ENCODE peak calls at places on chromosomes 13 and 19, in seven cellular contexts. Q is breast epithelium, S is pancreas, F is tibial artery, D is mucosa of descending colon, T is lung, Y is IMR-90. G is an unnamed sample.

GRCh38 chr13:110519506-110519905 is 42.0 kb downstream of the RAB20 start:
- DNase-seq in Q (no peak), S (no peak), F (no peak), D (no peak), T (no peak), Y (no peak), G (no peak)

GRCh38 chr19:56111601-56112312 is 9.3 kb downstream of the ZNF787 start:
- DNase-seq in Q (no peak), S (peak; percentile 43), F (no peak), D (peak; percentile 74), T (peak; percentile 62), Y (no peak), G (peak; percentile 70)

GRCh38 chr19:18074192-18074591 is 12.5 kb downstream of the IL12RB1 start:
- DNase-seq in Q (no peak), S (no peak), F (no peak), D (no peak), T (no peak), Y (no peak), G (no peak)

GRCh38 chr13:102729560-102730275 is 34.9 kb upstream of the METTL21C start:
- DNase-seq in Q (no peak), S (no peak), F (no peak), D (no peak), T (no peak), Y (peak; percentile 78), G (no peak)

GRCh38 chr19:45505151-45505995 is 1.9 kb upstream of the VASP start:
- DNase-seq in Q (no peak), S (no peak), F (no peak), D (no peak), T (no peak), Y (peak; percentile 58), G (no peak)

GRCh38 chr19:3479177-3479818 is 1.0 kb downstream of the SMIM24 start:
- DNase-seq in Q (no peak), S (no peak), F (peak; percentile 19), D (peak; percentile 63), T (no peak), Y (no peak), G (peak; percentile 35)

GRCh38 chr19:5038631-5039271 is 69.8 kb downstream of the KDM4B start:
- DNase-seq in Q (no peak), S (no peak), F (no peak), D (peak; percentile 23), T (no peak), Y (peak; percentile 24), G (no peak)

GRCh38 chr19:8108560-8109445 is 40.6 kb downstream of the FBN3 start:
- DNase-seq in Q (no peak), S (no peak), F (no peak), D (no peak), T (no peak), Y (no peak), G (no peak)

GRCh38 chr19:13974073-13974472 is 21.8 kb downstream of the DCAF15 start:
- DNase-seq in Q (peak; percentile 81), S (no peak), F (no peak), D (peak; percentile 68), T (no peak), Y (no peak), G (no peak)

GRCh38 chr19:47446534-47447469 is 24.9 kb downstream of the SLC8A2 start:
- DNase-seq in Q (no peak), S (no peak), F (no peak), D (peak; percentile 39), T (peak; percentile 35), Y (no peak), G (no peak)

GRCh38 chr13:23377603-23378002 is 55.9 kb downstream of the SACS start:
- DNase-seq in Q (no peak), S (no peak), F (no peak), D (no peak), T (no peak), Y (no peak), G (no peak)

GRCh38 chr19:56875717-56876116 is 35.2 kb upstream of the PEG3 start:
- DNase-seq in Q (no peak), S (no peak), F (no peak), D (no peak), T (no peak), Y (no peak), G (no peak)

GRCh38 chr13:99988469-99989375 is 7.1 kb downstream of the ZIC2 start:
- DNase-seq in Q (no peak), S (no peak), F (no peak), D (no peak), T (no peak), Y (no peak), G (no peak)

GRCh38 chr19:7303470-7303869 is 9.3 kb upstream of the INSR start:
- DNase-seq in Q (no peak), S (no peak), F (no peak), D (no peak), T (no peak), Y (no peak), G (no peak)

GRCh38 chr19:48637948-48638830 is 1.0 kb upstream of the DBP start:
- DNase-seq in Q (peak; percentile 91), S (peak; percentile 85), F (peak; percentile 87), D (peak; percentile 86), T (peak; percentile 85), Y (peak; percentile 96), G (peak; percentile 77)

GRCh38 chr19:18878858-18879578 is 16.9 kb downstream of the CERS1 start:
- DNase-seq in Q (no peak), S (no peak), F (no peak), D (no peak), T (no peak), Y (no peak), G (no peak)

GRCh38 chr13:80235131-80235530 is 105.8 kb downstream of the SPRY2 start:
- DNase-seq in Q (no peak), S (no peak), F (no peak), D (peak; percentile 19), T (no peak), Y (no peak), G (no peak)

GRCh38 chr13:46721054-46721453 is 75.9 kb downstream of the ESD start:
- DNase-seq in Q (no peak), S (no peak), F (peak; percentile 38), D (peak; percentile 68), T (no peak), Y (peak; percentile 53), G (peak; percentile 31)

GRCh38 chr19:48393559-48394330 is at the start of gene GRIN2D:
- DNase-seq in Q (no peak), S (peak; percentile 45), F (no peak), D (no peak), T (no peak), Y (peak; percentile 33), G (peak; percentile 34)

GRCh38 chr13:23960566-23961156 is 63.4 kb upstream of the C1QTNF9B start:
- DNase-seq in Q (no peak), S (no peak), F (no peak), D (peak; percentile 71), T (no peak), Y (peak; percentile 60), G (no peak)

GRCh38 chr19:46383171-46383815 is 30.1 kb downstream of the CCDC8 start:
- DNase-seq in Q (no peak), S (no peak), F (no peak), D (no peak), T (no peak), Y (no peak), G (no peak)

GRCh38 chr19:30662211-30662861 is 290.2 kb downstream of the ZNF536 start:
- DNase-seq in Q (no peak), S (peak; percentile 45), F (peak; percentile 42), D (peak; percentile 15), T (no peak), Y (no peak), G (no peak)

GRCh38 chr19:6424190-6424938 is at the start of gene KHSRP:
- DNase-seq in Q (no peak), S (peak; percentile 61), F (no peak), D (no peak), T (no peak), Y (no peak), G (peak; percentile 33)

GRCh38 chr19:53190253-53190652 is 2.9 kb downstream of the ZNF665 start:
- DNase-seq in Q (no peak), S (no peak), F (no peak), D (no peak), T (no peak), Y (no peak), G (no peak)

GRCh38 chr13:69324109-69324886 is 783.3 kb upstream of the ATXN8OS start:
- DNase-seq in Q (no peak), S (no peak), F (no peak), D (no peak), T (no peak), Y (no peak), G (no peak)
- TF ChIP-seq CTCF in Q (no peak), S (no peak), F (no peak), D (no peak), T (no peak), Y (no peak), G (no peak)

GRCh38 chr19:58278156-58279041 is at the start of gene ZNF8:
- DNase-seq in Q (peak; percentile 93), S (peak; percentile 97), F (peak; percentile 96), D (peak; percentile 98), T (peak; percentile 97), Y (peak; percentile 98), G (peak; percentile 93)
- TF ChIP-seq CTCF in Q (no peak), S (no peak), F (no peak), D (no peak), T (no peak), Y (no peak), G (no peak)

GRCh38 chr19:51108805-51109146 is 567 bp upstream of the CTU1 start:
- DNase-seq in Q (no peak), S (no peak), F (no peak), D (no peak), T (no peak), Y (no peak), G (no peak)
- TF ChIP-seq CTCF in Q (peak; percentile 19), S (no peak), F (no peak), D (no peak), T (no peak), Y (no peak), G (no peak)

GRCh38 chr19:38473201-38473600 is 39.7 kb downstream of the RYR1 start:
- DNase-seq in Q (no peak), S (no peak), F (no peak), D (no peak), T (no peak), Y (no peak), G (no peak)

GRCh38 chr19:38482496-38482895 is 49.0 kb downstream of the RYR1 start:
- DNase-seq in Q (no peak), S (no peak), F (no peak), D (no peak), T (no peak), Y (no peak), G (no peak)

GRCh38 chr19:38475176-38475575 is 41.7 kb downstream of the RYR1 start:
- DNase-seq in Q (no peak), S (no peak), F (no peak), D (no peak), T (no peak), Y (no peak), G (no peak)

GRCh38 chr19:38483016-38483630 is 49.6 kb downstream of the RYR1 start:
- DNase-seq in Q (no peak), S (no peak), F (no peak), D (no peak), T (no peak), Y (no peak), G (no peak)

GRCh38 chr19:38478273-38478971 is 44.9 kb downstream of the RYR1 start:
- DNase-seq in Q (no peak), S (no peak), F (no peak), D (no peak), T (no peak), Y (no peak), G (no peak)
- TF ChIP-seq CTCF in Q (no peak), S (no peak), F (no peak), D (no peak), T (no peak), Y (peak; percentile 15), G (no peak)